ENCODE peak calls at places on chromosomes 3 and 15, in seven cellular contexts. J is NAMALWA, N is GM23338, X is cardiac muscle cell, R is thoracic aorta, H is choroid plexus epithelial cell, Q is Daoy. E is an unnamed sample.

GRCh38 chr3:136343873-136344281 is 93.7 kb downstream of the PCCB start:
- DNase-seq in Q (peak), J (no peak), H (peak), N (no peak), X (peak), R (peak), E (no peak)

GRCh38 chr3:193665370-193665989 is 72.5 kb downstream of the OPA1 start:
- DNase-seq in X (peak), H (peak), J (peak), N (peak), Q (no peak), R (no peak), E (no peak)

GRCh38 chr15:39631357-39631756 is 50.5 kb downstream of the THBS1 start:
- DNase-seq in X (no peak), J (no peak), N (no peak), R (no peak), Q (peak), H (peak), E (no peak)

GRCh38 chr3:197320582-197320981 is 22.2 kb upstream of the DLG1 start:
- DNase-seq in X (no peak), J (no peak), Q (no peak), H (no peak), R (no peak), N (no peak), E (no peak)

GRCh38 chr3:55779543-55779942 is 292.4 kb upstream of the WNT5A start:
- DNase-seq in J (no peak), Q (no peak), N (no peak), X (no peak), H (no peak), R (no peak), E (no peak)

GRCh38 chr3:134060561-134061385 is 31.0 kb upstream of the SLCO2A1 start:
- DNase-seq in R (no peak), Q (no peak), X (peak), N (no peak), J (no peak), H (peak), E (no peak)

GRCh38 chr3:60175680-60176079 is 1075.6 kb downstream of the FHIT start:
- DNase-seq in J (no peak), N (no peak), R (no peak), X (no peak), Q (no peak), H (no peak), E (no peak)

GRCh38 chr3:155196131-155197075 is 97.1 kb downstream of the STRIT1 start:
- DNase-seq in R (no peak), N (no peak), H (no peak), J (no peak), Q (no peak), X (no peak), E (no peak)

GRCh38 chr3:121514496-121514895 is 31.3 kb downstream of the POLQ start:
- DNase-seq in Q (no peak), H (no peak), X (no peak), N (peak), R (no peak), J (no peak), E (no peak)

GRCh38 chr3:55000546-55000945 is 72.7 kb upstream of the LRTM1 start:
- DNase-seq in R (no peak), H (peak), X (peak), N (no peak), J (no peak), Q (peak), E (no peak)

GRCh38 chr3:50913279-50913678 is 238.6 kb downstream of the DOCK3 start:
- DNase-seq in Q (peak), J (no peak), R (no peak), H (no peak), X (no peak), N (no peak), E (no peak)

GRCh38 chr3:148466143-148466542 is 231.6 kb upstream of the AGTR1 start:
- DNase-seq in R (no peak), Q (peak), H (peak), X (peak), N (peak), J (no peak), E (no peak)

E was measured in effector CD8-positive, alpha-beta T cell.